ENCODE peak calls at places on chromosomes 11 and 22, in five cellular contexts. F is aorta, Z is cardiac muscle cell, L is lower lobe of right lung, W is fibroblast of lung. J is an unnamed sample.

GRCh38 chr11:73792584-73792983 is 4.9 kb downstream of the MRPL48 start:
- DNase-seq in Z (no peak), F (no peak), W (no peak), L (no peak), J (no peak)

GRCh38 chr22:45718391-45718790 is 46.8 kb downstream of the ATXN10 start:
- DNase-seq in F (no peak), W (no peak), L (no peak), Z (no peak), J (no peak)

GRCh38 chr11:71385091-71385490 is 63.1 kb downstream of the DHCR7 start:
- DNase-seq in L (no peak), W (no peak), F (no peak), Z (no peak), J (no peak)

GRCh38 chr22:40094449-40094848 is 83.3 kb upstream of the TNRC6B start:
- DNase-seq in F (no peak), W (peak; percentile 51), Z (no peak), L (no peak), J (no peak)

GRCh38 chr11:67463680-67464410 is 5.2 kb downstream of the TMEM134 start:
- DNase-seq in F (peak; percentile 91), W (no peak), Z (no peak), L (peak; percentile 88), J (peak; percentile 91)

GRCh38 chr11:94130589-94131362 is 2.1 kb downstream of the PANX1 start:
- DNase-seq in F (peak; percentile 58), L (no peak), W (peak; percentile 94), Z (no peak), J (no peak)

GRCh38 chr22:20628081-20628939 is 120.9 kb downstream of the MED15 start:
- DNase-seq in L (no peak), F (no peak), W (no peak), Z (no peak), J (no peak)

GRCh38 chr11:7520011-7520942 is 6.5 kb downstream of the PPFIBP2 start:
- DNase-seq in Z (no peak), L (no peak), F (no peak), W (no peak), J (no peak)

GRCh38 chr11:134333312-134333711 is 1.5 kb downstream of the GLB1L2 start:
- DNase-seq in L (no peak), W (no peak), Z (no peak), F (no peak), J (no peak)

GRCh38 chr11:45237666-45238348 is 48.3 kb downstream of the SYT13 start:
- DNase-seq in F (no peak), L (no peak), W (no peak), Z (no peak), J (no peak)

GRCh38 chr11:116887909-116888556 is 50.6 kb upstream of the APOA1 start:
- DNase-seq in L (no peak), W (no peak), Z (peak; percentile 15), F (no peak), J (no peak)

GRCh38 chr11:130181295-130182272 is 22.0 kb downstream of the ST14 start:
- DNase-seq in F (no peak), L (no peak), Z (peak; percentile 56), W (peak; percentile 74), J (no peak)

GRCh38 chr11:28767574-28767973 is 659.4 kb downstream of the METTL15 start:
- DNase-seq in W (no peak), Z (no peak), F (no peak), L (no peak), J (no peak)

GRCh38 chr22:32005453-32005852 is 37.6 kb upstream of the SLC5A1 start:
- DNase-seq in W (peak; percentile 2), Z (no peak), L (no peak), F (no peak), J (no peak)

GRCh38 chr11:13288375-13289029 is 10.9 kb downstream of the BMAL1 start:
- DNase-seq in L (no peak), F (no peak), Z (no peak), W (peak; percentile 53), J (no peak)

GRCh38 chr11:64289011-64289564 is 2.0 kb upstream of the KCNK4 start:
- DNase-seq in F (no peak), Z (no peak), L (no peak), W (no peak), J (no peak)

GRCh38 chr11:73415854-73416615 is 39.8 kb downstream of the RELT start:
- DNase-seq in Z (no peak), W (no peak), F (no peak), L (no peak), J (no peak)

GRCh38 chr11:61532136-61533038 is 23.8 kb downstream of the LRRC10B start:
- DNase-seq in L (no peak), Z (peak; percentile 47), W (no peak), F (no peak), J (no peak)

GRCh38 chr11:64314146-64314804 is 3.1 kb downstream of the TRMT112 start:
- DNase-seq in W (no peak), F (no peak), L (no peak), Z (no peak), J (no peak)

GRCh38 chr11:116167706-116168458 is 604.9 kb downstream of the BUD13 start:
- DNase-seq in Z (no peak), L (no peak), W (no peak), F (no peak), J (no peak)

GRCh38 chr11:120142072-120142423 is 4.1 kb upstream of the TRIM29 start:
- DNase-seq in F (no peak), Z (no peak), W (no peak), L (no peak), J (peak; percentile 60)

GRCh38 chr11:60396790-60397189 is 531 bp downstream of the MS4A14 start:
- DNase-seq in Z (no peak), L (no peak), F (no peak), W (no peak), J (no peak)

GRCh38 chr11:133815636-133816035 is 29.7 kb downstream of the SPATA19 start:
- DNase-seq in L (no peak), F (no peak), W (no peak), Z (no peak), J (no peak)

GRCh38 chr11:62921201-62921572 is at the start of gene CHRM1:
- DNase-seq in L (no peak), W (no peak), Z (no peak), F (no peak), J (no peak)
- H3K4me3 ChIP-seq in L (peak within 1 kb of the TSS; percentile 44), W (no peak within 1 kb of the TSS), Z (no peak within 1 kb of the TSS), F (no peak within 1 kb of the TSS), J (peak within 1 kb of the TSS; percentile 42)

DNA sequence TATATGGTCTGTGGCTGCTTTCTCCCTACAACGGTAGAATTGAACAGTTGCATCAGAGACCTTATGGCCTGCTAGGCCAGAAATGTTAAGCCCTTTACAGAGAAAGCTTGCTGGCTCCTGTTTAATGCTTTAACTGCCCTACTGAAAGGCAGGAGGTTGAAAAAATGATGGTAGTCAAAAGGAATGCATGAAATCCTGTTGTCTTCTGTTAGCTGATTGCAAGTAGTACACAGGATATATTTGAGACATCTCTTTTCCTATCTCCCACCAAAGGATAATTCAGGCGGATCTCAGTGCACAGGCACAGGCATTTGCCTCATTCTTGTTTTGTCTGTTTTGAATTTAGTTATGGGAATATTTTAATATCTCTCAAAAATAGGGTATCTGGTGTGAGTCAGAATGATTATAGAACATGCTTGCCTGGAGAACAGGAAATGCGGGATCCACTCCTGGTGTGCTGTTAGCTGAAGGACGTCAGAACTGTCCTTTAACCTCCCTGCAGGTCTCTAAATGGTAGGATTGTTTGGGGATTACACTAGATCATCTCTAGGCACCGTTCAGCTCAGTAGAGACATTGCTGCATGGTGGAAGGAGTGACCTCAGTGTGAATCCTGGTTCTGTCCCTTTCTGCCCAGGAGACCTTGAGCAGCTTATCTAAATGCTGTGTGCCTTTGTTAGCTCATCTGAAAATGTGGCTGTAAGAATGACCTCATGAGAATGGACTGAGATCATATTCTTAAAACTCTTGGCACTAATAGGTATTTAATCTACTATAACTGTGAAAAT is 49.5 kb downstream of the PACS1 start:
- DNase-seq in Z (no peak), F (no peak), L (no peak), W (peak; percentile 71), J (no peak)
- H3K27ac ChIP-seq in Z (peak overlapping the region; percentile 90), F (no peak overlapping the region), L (peak overlapping the region; percentile 36), W (peak overlapping the region; percentile 50), J (no peak overlapping the region)

GRCh38 chr22:19213496-19214473 is 35.2 kb upstream of the SLC25A1 start:
- DNase-seq in Z (no peak), L (no peak), W (peak; percentile 72), F (no peak), J (peak; percentile 37)
- H3K4me3 ChIP-seq in Z (no peak overlapping the region), L (no peak overlapping the region), W (no peak overlapping the region), F (no peak overlapping the region), J (no peak overlapping the region)

DNA sequence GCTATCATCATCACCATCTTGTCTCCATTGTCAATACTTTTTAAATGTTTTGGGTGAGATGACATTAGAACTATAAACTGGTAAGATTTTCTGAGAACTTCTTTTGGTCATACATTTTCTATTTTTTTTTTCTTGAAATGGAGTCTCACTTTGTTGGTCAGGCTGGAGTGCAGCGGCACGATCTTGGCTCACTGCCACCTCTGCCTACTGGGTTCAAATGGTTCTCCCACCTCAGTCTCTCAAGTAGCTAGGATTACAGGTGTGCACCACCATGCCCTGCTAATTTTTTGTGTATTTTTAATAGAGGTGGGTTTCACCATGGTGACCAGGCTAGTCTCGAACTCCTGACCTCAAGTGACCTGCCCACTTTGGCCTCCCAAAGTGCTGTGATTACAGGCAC is 785.9 kb upstream of the ARHGAP42 start:
- DNase-seq in W (no peak), Z (no peak), F (no peak), L (no peak), J (no peak)
- H3K27ac ChIP-seq in W (no peak overlapping the region), Z (no peak overlapping the region), F (no peak overlapping the region), L (no peak overlapping the region), J (no peak overlapping the region)